ENCODE peak calls at places on chromosomes 7 and 10, in eight cellular contexts. G is T-helper 1 cell; Z is HFFc6; M is activated T-helper 1 cell treated with anti-CD3 and anti-CD28 coated beads, Interleukin-2, amount 50 U/mL, for 16 hours; X is Daoy; T is NCI-H774; I is fibroblast of the aortic adventitia; N is stimulated activated CD8-positive, alpha-beta memory T cell treated with anti-CD3 and anti-CD28 coated beads, Interleukin-12 subunit alpha, Interleukin-12 subunit beta, amount 100 ng/mL, for 4 hours. C is an unnamed sample.

GRCh38 chr10:29183304-29183918 is 105.5 kb upstream of the LYZL1 start:
- DNase-seq in G (no peak), Z (no peak), M (no peak), X (no peak), T (no peak), I (no peak), N (no peak), C (no peak)

GRCh38 chr10:59977486-59977885 is 71.1 kb upstream of the CCDC6 start:
- DNase-seq in G (no peak), Z (no peak), M (no peak), X (no peak), T (no peak), I (no peak), N (no peak), C (no peak)

GRCh38 chr10:60491162-60491561 is 101.5 kb upstream of the ANK3 start:
- DNase-seq in G (no peak), Z (no peak), M (no peak), X (no peak), T (no peak), I (no peak), N (no peak), C (no peak)

GRCh38 chr7:116574025-116574822 is 49.4 kb downstream of the CAV1 start:
- DNase-seq in G (no peak), Z (no peak), M (no peak), X (peak), T (no peak), I (no peak), N (no peak), C (no peak)

GRCh38 chr10:103500481-103500880 is 7.0 kb downstream of the NEURL1 start:
- DNase-seq in G (no peak), Z (no peak), M (no peak), X (no peak), T (no peak), I (no peak), N (no peak), C (no peak)

GRCh38 chr10:118496525-118496924 is 98.9 kb downstream of the PRLHR start:
- DNase-seq in G (no peak), Z (no peak), M (no peak), X (no peak), T (no peak), I (no peak), N (no peak), C (no peak)

GRCh38 chr10:110358869-110359629 is 54.3 kb upstream of the SMNDC1 start:
- DNase-seq in G (no peak), Z (peak), M (no peak), X (peak), T (no peak), I (peak), N (no peak), C (no peak)

GRCh38 chr7:111357691-111358090 is 204.6 kb downstream of the IMMP2L start:
- DNase-seq in G (no peak), Z (peak), M (no peak), X (peak), T (no peak), I (peak), N (no peak), C (no peak)

GRCh38 chr7:53113424-53113823 is 78.0 kb downstream of the POM121L12 start:
- DNase-seq in G (no peak), Z (no peak), M (no peak), X (no peak), T (no peak), I (no peak), N (no peak), C (no peak)

GRCh38 chr7:41987-42386 is 150.4 kb upstream of the FAM20C start:
- DNase-seq in G (no peak), Z (no peak), M (no peak), X (no peak), T (no peak), I (peak), N (no peak), C (no peak)

GRCh38 chr7:96503597-96503996 is 181.7 kb upstream of the SLC25A13 start:
- DNase-seq in G (no peak), Z (no peak), M (no peak), X (no peak), T (no peak), I (no peak), N (no peak), C (no peak)

GRCh38 chr7:117470777-117471176 is 9.0 kb upstream of the CFTR start:
- DNase-seq in G (no peak), Z (no peak), M (no peak), X (no peak), T (no peak), I (no peak), N (no peak), C (no peak)

GRCh38 chr7:150435390-150436073 is 14.9 kb upstream of the GIMAP8 start:
- DNase-seq in G (no peak), Z (no peak), M (no peak), X (no peak), T (no peak), I (no peak), N (no peak), C (no peak)

GRCh38 chr7:141213226-141213625 is 139.4 kb downstream of the TMEM178B start:
- DNase-seq in G (no peak), Z (no peak), M (no peak), X (no peak), T (no peak), I (no peak), N (no peak), C (no peak)

GRCh38 chr7:5552123-5552522 is 128.5 kb upstream of the TNRC18 start:
- DNase-seq in G (no peak), Z (no peak), M (no peak), X (no peak), T (no peak), I (no peak), N (no peak), C (no peak)